ENCODE peak calls at places on chromosomes 7 and 10, in five cellular contexts. F, J, H, L and D are unnamed samples.

GRCh38 chr7:21067216-21067615 is 280.5 kb upstream of the SP8 start:
- DNase-seq in F (no peak), L (no peak), H (no peak), J (no peak), D (no peak)

GRCh38 chr7:139180700-139181311 is 50.2 kb upstream of the UBN2 start:
- DNase-seq in F (no peak), L (no peak), H (no peak), J (peak; percentile 37), D (no peak)

GRCh38 chr10:13810536-13810935 is 223.8 kb downstream of the PRPF18 start:
- DNase-seq in J (no peak), L (no peak), F (no peak), H (no peak), D (no peak)

GRCh38 chr10:15869935-15870334 is 9.6 kb upstream of the MINDY3 start:
- DNase-seq in H (no peak), J (no peak), L (no peak), F (no peak), D (no peak)

GRCh38 chr10:128068398-128069285 is 57.6 kb downstream of the MKI67 start:
- DNase-seq in F (no peak), L (no peak), H (peak; percentile 49), J (no peak), D (no peak)

GRCh38 chr7:7972128-7972527 is 3.5 kb downstream of the GLCCI1 start:
- DNase-seq in L (no peak), F (no peak), J (peak; percentile 6), H (no peak), D (no peak)

GRCh38 chr10:59362991-59363390 is 642 bp upstream of the FAM13C start:
- DNase-seq in L (peak; percentile 77), F (peak; percentile 65), H (peak; percentile 65), J (peak; percentile 33), D (peak; percentile 61)

GRCh38 chr7:89927762-89928161 is 226.5 kb upstream of the STEAP1 start:
- DNase-seq in F (no peak), H (no peak), L (no peak), J (no peak), D (no peak)

GRCh38 chr7:76393116-76394031 is 16.1 kb downstream of the SSC4D start:
- DNase-seq in F (peak; percentile 96), L (peak; percentile 96), H (peak; percentile 97), J (peak; percentile 71), D (peak; percentile 97)

GRCh38 chr10:64733980-64734379 is 1212.8 kb downstream of the REEP3 start:
- DNase-seq in F (no peak), J (no peak), L (no peak), H (no peak), D (no peak)

GRCh38 chr7:4878336-4879335 is 4.9 kb downstream of the RADIL start:
- DNase-seq in L (no peak), H (no peak), J (no peak), F (no peak), D (no peak)
- H3K27ac ChIP-seq in L (no peak overlapping the region), H (no peak overlapping the region), J (no peak overlapping the region), F (no peak overlapping the region), D (no peak overlapping the region)

GRCh38 chr7:37352974-37353948 is 95.4 kb downstream of the ELMO1 start:
- DNase-seq in J (no peak), L (no peak), H (no peak), F (no peak), D (peak; percentile 18)
- TF ChIP-seq CTCF in J (no peak), L (no peak), H (no peak), F (no peak), D (peak; percentile 8)

GRCh38 chr10:116211682-116212081 is 61.3 kb downstream of the GFRA1 start:
- DNase-seq in L (no peak), J (peak; percentile 91), F (no peak), H (no peak), D (no peak)

GRCh38 chr10:116208999-116209398 is 64.0 kb downstream of the GFRA1 start:
- DNase-seq in J (no peak), F (no peak), H (no peak), L (no peak), D (no peak)

GRCh38 chr10:116207690-116208089 is 65.3 kb downstream of the GFRA1 start:
- DNase-seq in J (no peak), L (no peak), H (no peak), F (no peak), D (no peak)

GRCh38 chr10:116210588-116211346 is 62.2 kb downstream of the GFRA1 start:
- DNase-seq in L (no peak), F (no peak), H (no peak), J (peak; percentile 6), D (no peak)

GRCh38 chr10:116207180-116207579 is 65.8 kb downstream of the GFRA1 start:
- DNase-seq in F (no peak), L (no peak), J (no peak), H (no peak), D (no peak)
- H3K4me1 ChIP-seq in F (no peaks in the 10 kb centered on the region), L (no peaks in the 10 kb centered on the region), J (peaks cover 8% of the 10 kb centered on the region), H (no peaks in the 10 kb centered on the region), D (no peaks in the 10 kb centered on the region)

GRCh38 chr7:51124321-51124720 is 192.3 kb downstream of the COBL start:
- DNase-seq in L (no peak), F (no peak), J (no peak), H (no peak), D (no peak)
- H3K27ac ChIP-seq in L (no peak overlapping the region), F (no peak overlapping the region), J (no peak overlapping the region), H (no peak overlapping the region), D (no peak overlapping the region)

GRCh38 chr10:93818086-93818485 is 60.4 kb downstream of the LGI1 start:
- DNase-seq in F (no peak), H (no peak), J (no peak), L (no peak), D (no peak)

GRCh38 chr10:93813507-93814465 is 56.0 kb downstream of the LGI1 start:
- DNase-seq in H (peak; percentile 69), L (peak; percentile 27), J (peak; percentile 41), F (peak; percentile 81), D (peak; percentile 70)

GRCh38 chr10:93812664-93813338 is 55.1 kb downstream of the LGI1 start:
- DNase-seq in F (no peak), H (no peak), J (no peak), L (no peak), D (no peak)

GRCh38 chr10:93816123-93816747 is 58.5 kb downstream of the LGI1 start:
- DNase-seq in L (peak; percentile 39), F (peak; percentile 71), J (peak; percentile 47), H (peak; percentile 64), D (peak; percentile 58)

GRCh38 chr10:93815304-93816091 is 57.8 kb downstream of the LGI1 start:
- DNase-seq in H (no peak), F (no peak), L (no peak), J (no peak), D (peak; percentile 59)
- TF ChIP-seq CTCF in H (no peak), F (no peak), L (no peak), J (no peak), D (no peak)